ENCODE peak calls at places on chromosomes 13 and 19, in six cellular contexts. W is AG20443, N is NAMALWA, F is right cardiac atrium, Z is posterior cingulate gyrus, G is aorta. P is an unnamed sample.

GRCh38 chr19:6318772-6319171 is 14.6 kb downstream of the ACER1 start:
- DNase-seq in W (peak), F (no peak), N (no peak), G (no peak), Z (peak), P (no peak)

GRCh38 chr19:28701491-28701890 is 511.5 kb downstream of the UQCRFS1 start:
- DNase-seq in W (no peak), Z (no peak), G (no peak), F (no peak), N (no peak), P (no peak)

GRCh38 chr13:27622102-27622820 is 569 bp downstream of the POLR1D start:
- DNase-seq in F (no peak), N (no peak), G (no peak), W (peak), Z (no peak), P (no peak)

GRCh38 chr19:1507192-1507660 is 5.6 kb downstream of the ADAMTSL5 start:
- DNase-seq in G (no peak), N (no peak), F (peak), Z (no peak), W (no peak), P (no peak)

GRCh38 chr19:1407662-1408299 is 395 bp downstream of the DAZAP1 start:
- DNase-seq in W (peak), G (no peak), F (peak), N (peak), Z (peak), P (peak)

GRCh38 chr19:38061294-38061693 is 154.3 kb downstream of the SIPA1L3 start:
- DNase-seq in Z (no peak), G (no peak), N (no peak), W (peak), F (no peak), P (no peak)

GRCh38 chr19:34243876-34244578 is 10.3 kb upstream of the GARRE1 start:
- DNase-seq in N (no peak), F (no peak), W (no peak), G (no peak), Z (no peak), P (peak)

GRCh38 chr19:21581646-21582045 is 76.2 kb downstream of the ZNF429 start:
- DNase-seq in Z (no peak), G (no peak), W (no peak), F (no peak), N (no peak), P (no peak)

GRCh38 chr13:33616130-33616529 is 201.8 kb upstream of the RFC3 start:
- DNase-seq in W (no peak), F (no peak), Z (no peak), N (no peak), G (no peak), P (no peak)

GRCh38 chr13:26220575-26220974 is 1.5 kb downstream of the RNF6 start:
- DNase-seq in F (no peak), N (no peak), W (no peak), Z (no peak), G (no peak), P (peak)

GRCh38 chr19:10518444-10519361 is 1.5 kb upstream of the S1PR5 start:
- DNase-seq in N (no peak), F (no peak), W (no peak), G (no peak), Z (peak), P (no peak)

GRCh38 chr13:36736119-36736726 is 62.4 kb downstream of the SERTM1 start:
- DNase-seq in F (no peak), N (peak), Z (peak), G (no peak), W (peak), P (peak)

GRCh38 chr19:2345794-2346663 is 14.0 kb upstream of the TMPRSS9 start:
- DNase-seq in N (no peak), F (peak), G (peak), Z (peak), W (peak), P (no peak)

GRCh38 chr13:80577951-80578670 is 237.2 kb upstream of the SPRY2 start:
- DNase-seq in Z (no peak), F (no peak), N (no peak), W (no peak), G (no peak), P (no peak)

GRCh38 chr19:33403221-33403972 is 29.9 kb downstream of the CEBPG start:
- DNase-seq in F (peak), Z (peak), N (no peak), W (no peak), G (peak), P (no peak)

GRCh38 chr13:51292000-51292550 is 47.4 kb upstream of the SERPINE3 start:
- DNase-seq in G (no peak), Z (no peak), F (no peak), W (no peak), N (no peak), P (no peak)

GRCh38 chr13:29903524-29903923 is 53.1 kb upstream of the UBL3 start:
- DNase-seq in F (no peak), G (no peak), Z (no peak), W (no peak), N (no peak), P (no peak)

GRCh38 chr13:108728370-108728769 is 99.0 kb downstream of the MYO16 start:
- DNase-seq in F (no peak), N (peak), W (no peak), Z (no peak), G (no peak), P (peak)

GRCh38 chr13:50127017-50127725 is 111.9 kb downstream of the KCNRG start:
- DNase-seq in G (peak), W (no peak), Z (peak), N (no peak), F (peak), P (no peak)

GRCh38 chr13:60756306-60756705 is 359.3 kb downstream of the TDRD3 start:
- DNase-seq in F (no peak), G (no peak), W (no peak), N (no peak), Z (no peak), P (no peak)

GRCh38 chr19:1656988-1657536 is 4.6 kb upstream of the TCF3 start:
- DNase-seq in G (no peak), F (no peak), N (no peak), Z (no peak), W (no peak), P (no peak)

GRCh38 chr19:10977773-10978155 is 16.9 kb downstream of the SMARCA4 start:
- DNase-seq in W (no peak), F (no peak), G (no peak), Z (no peak), N (no peak), P (no peak)

GRCh38 chr19:12482505-12482886 is 2.1 kb downstream of the ZNF709 start:
- DNase-seq in Z (no peak), W (no peak), N (no peak), F (no peak), G (no peak), P (peak)

GRCh38 chr19:9793051-9793591 is 24.6 kb upstream of the ZNF846 start:
- DNase-seq in Z (no peak), W (peak), G (peak), F (peak), N (peak), P (peak)